ENCODE peak calls at places on chromosomes 2 and 18, in five cellular contexts. One of them, this sample, is unnamed.

GRCh38 chr2:69956580-69956979 is 4.9 kb downstream of the ASPRV1 start:
- DNase-seq in astrocyte of the spinal cord: no peak
- DNase-seq in dorsolateral prefrontal cortex: no peak
- DNase-seq in activated CD8-positive, alpha-beta T cell treated with anti-CD3 and anti-CD28 coated beads for 36 hours: no peak
- DNase-seq in neural crest cell: no peak
- DNase-seq in this sample: no peak

GRCh38 chr2:221997100-221997499 is 301.7 kb downstream of the PAX3 start:
- DNase-seq in astrocyte of the spinal cord: peak; percentile 80
- DNase-seq in neural crest cell: no peak
- DNase-seq in activated CD8-positive, alpha-beta T cell treated with anti-CD3 and anti-CD28 coated beads for 36 hours: no peak
- DNase-seq in dorsolateral prefrontal cortex: no peak
- DNase-seq in this sample: no peak

GRCh38 chr18:77106331-77106730 is 26.3 kb downstream of the MBP start:
- DNase-seq in activated CD8-positive, alpha-beta T cell treated with anti-CD3 and anti-CD28 coated beads for 36 hours: peak; percentile 89
- DNase-seq in neural crest cell: no peak
- DNase-seq in astrocyte of the spinal cord: no peak
- DNase-seq in dorsolateral prefrontal cortex: no peak
- DNase-seq in this sample: no peak

GRCh38 chr2:105857076-105857740 is 112.5 kb downstream of the NCK2 start:
- DNase-seq in activated CD8-positive, alpha-beta T cell treated with anti-CD3 and anti-CD28 coated beads for 36 hours: peak; percentile 63
- DNase-seq in astrocyte of the spinal cord: no peak
- DNase-seq in neural crest cell: no peak
- DNase-seq in dorsolateral prefrontal cortex: peak; percentile 92
- DNase-seq in this sample: no peak

GRCh38 chr18:10057808-10058791 is 144.3 kb downstream of the VAPA start:
- DNase-seq in astrocyte of the spinal cord: peak; percentile 80
- DNase-seq in activated CD8-positive, alpha-beta T cell treated with anti-CD3 and anti-CD28 coated beads for 36 hours: peak; percentile 10
- DNase-seq in dorsolateral prefrontal cortex: no peak
- DNase-seq in neural crest cell: no peak
- DNase-seq in this sample: no peak

GRCh38 chr18:9734189-9734588 is 26.1 kb downstream of the RAB31 start:
- DNase-seq in neural crest cell: no peak
- DNase-seq in astrocyte of the spinal cord: no peak
- DNase-seq in activated CD8-positive, alpha-beta T cell treated with anti-CD3 and anti-CD28 coated beads for 36 hours: no peak
- DNase-seq in dorsolateral prefrontal cortex: no peak
- DNase-seq in this sample: no peak

GRCh38 chr18:42183746-42184145 is 228.7 kb downstream of the PIK3C3 start:
- DNase-seq in astrocyte of the spinal cord: peak; percentile 92
- DNase-seq in activated CD8-positive, alpha-beta T cell treated with anti-CD3 and anti-CD28 coated beads for 36 hours: no peak
- DNase-seq in neural crest cell: no peak
- DNase-seq in dorsolateral prefrontal cortex: no peak
- DNase-seq in this sample: no peak

GRCh38 chr2:213098612-213099011 is 52.8 kb downstream of the IKZF2 start:
- DNase-seq in astrocyte of the spinal cord: no peak
- DNase-seq in dorsolateral prefrontal cortex: no peak
- DNase-seq in activated CD8-positive, alpha-beta T cell treated with anti-CD3 and anti-CD28 coated beads for 36 hours: no peak
- DNase-seq in neural crest cell: no peak
- DNase-seq in this sample: no peak

GRCh38 chr2:120398051-120398960 is 52.4 kb downstream of the INHBB start:
- DNase-seq in dorsolateral prefrontal cortex: no peak
- DNase-seq in activated CD8-positive, alpha-beta T cell treated with anti-CD3 and anti-CD28 coated beads for 36 hours: no peak
- DNase-seq in neural crest cell: no peak
- DNase-seq in astrocyte of the spinal cord: peak; percentile 9
- DNase-seq in this sample: no peak

GRCh38 chr2:3739313-3739712 is 35.9 kb downstream of the DCDC2C start:
- DNase-seq in dorsolateral prefrontal cortex: no peak
- DNase-seq in neural crest cell: no peak
- DNase-seq in astrocyte of the spinal cord: no peak
- DNase-seq in activated CD8-positive, alpha-beta T cell treated with anti-CD3 and anti-CD28 coated beads for 36 hours: no peak
- DNase-seq in this sample: no peak

GRCh38 chr2:3737128-3737527 is 33.8 kb downstream of the DCDC2C start:
- DNase-seq in neural crest cell: no peak
- DNase-seq in astrocyte of the spinal cord: no peak
- DNase-seq in dorsolateral prefrontal cortex: no peak
- DNase-seq in activated CD8-positive, alpha-beta T cell treated with anti-CD3 and anti-CD28 coated beads for 36 hours: no peak
- DNase-seq in this sample: no peak

GRCh38 chr2:3736112-3736511 is 32.7 kb downstream of the DCDC2C start:
- DNase-seq in astrocyte of the spinal cord: no peak
- DNase-seq in neural crest cell: no peak
- DNase-seq in dorsolateral prefrontal cortex: no peak
- DNase-seq in activated CD8-positive, alpha-beta T cell treated with anti-CD3 and anti-CD28 coated beads for 36 hours: no peak
- DNase-seq in this sample: no peak

GRCh38 chr2:3741372-3741771 is 38.0 kb downstream of the DCDC2C start:
- DNase-seq in neural crest cell: no peak
- DNase-seq in dorsolateral prefrontal cortex: no peak
- DNase-seq in activated CD8-positive, alpha-beta T cell treated with anti-CD3 and anti-CD28 coated beads for 36 hours: no peak
- DNase-seq in astrocyte of the spinal cord: no peak
- DNase-seq in this sample: no peak

GRCh38 chr2:3738454-3738853 is 35.1 kb downstream of the DCDC2C start:
- DNase-seq in astrocyte of the spinal cord: peak; percentile 36
- DNase-seq in dorsolateral prefrontal cortex: no peak
- DNase-seq in neural crest cell: peak; percentile 16
- DNase-seq in activated CD8-positive, alpha-beta T cell treated with anti-CD3 and anti-CD28 coated beads for 36 hours: peak; percentile 46
- DNase-seq in this sample: no peak
- TF ChIP-seq CTCF in astrocyte of the spinal cord: peak; percentile 37
- TF ChIP-seq CTCF in dorsolateral prefrontal cortex: no peak
- TF ChIP-seq CTCF in neural crest cell: peak; percentile 58
- TF ChIP-seq CTCF in activated CD8-positive, alpha-beta T cell treated with anti-CD3 and anti-CD28 coated beads for 36 hours: peak; percentile 25
- TF ChIP-seq CTCF in this sample: peak; percentile 64

GRCh38 chr2:146461068-146461467 is 1383.8 kb upstream of the ACVR2A start:
- DNase-seq in dorsolateral prefrontal cortex: no peak
- DNase-seq in activated CD8-positive, alpha-beta T cell treated with anti-CD3 and anti-CD28 coated beads for 36 hours: no peak
- DNase-seq in astrocyte of the spinal cord: no peak
- DNase-seq in neural crest cell: no peak
- DNase-seq in this sample: no peak
- TF ChIP-seq CTCF in dorsolateral prefrontal cortex: no peak
- TF ChIP-seq CTCF in activated CD8-positive, alpha-beta T cell treated with anti-CD3 and anti-CD28 coated beads for 36 hours: no peak
- TF ChIP-seq CTCF in astrocyte of the spinal cord: no peak
- TF ChIP-seq CTCF in neural crest cell: no peak
- TF ChIP-seq CTCF in this sample: no peak

GRCh38 chr2:197846789-197847188 is 42.4 kb downstream of the PLCL1 start:
- DNase-seq in dorsolateral prefrontal cortex: no peak
- DNase-seq in activated CD8-positive, alpha-beta T cell treated with anti-CD3 and anti-CD28 coated beads for 36 hours: no peak
- DNase-seq in neural crest cell: no peak
- DNase-seq in astrocyte of the spinal cord: peak; percentile 62
- DNase-seq in this sample: no peak
- TF ChIP-seq CTCF in dorsolateral prefrontal cortex: no peak
- TF ChIP-seq CTCF in activated CD8-positive, alpha-beta T cell treated with anti-CD3 and anti-CD28 coated beads for 36 hours: no peak
- TF ChIP-seq CTCF in neural crest cell: no peak
- TF ChIP-seq CTCF in astrocyte of the spinal cord: no peak
- TF ChIP-seq CTCF in this sample: no peak

GRCh38 chr2:199019898-199020507 is 437.7 kb downstream of the SATB2 start:
- DNase-seq in dorsolateral prefrontal cortex: no peak
- DNase-seq in activated CD8-positive, alpha-beta T cell treated with anti-CD3 and anti-CD28 coated beads for 36 hours: no peak
- DNase-seq in neural crest cell: no peak
- DNase-seq in astrocyte of the spinal cord: peak; percentile 64
- DNase-seq in this sample: no peak
- TF ChIP-seq CTCF in dorsolateral prefrontal cortex: peak; percentile 40
- TF ChIP-seq CTCF in activated CD8-positive, alpha-beta T cell treated with anti-CD3 and anti-CD28 coated beads for 36 hours: no peak
- TF ChIP-seq CTCF in neural crest cell: peak; percentile 68
- TF ChIP-seq CTCF in astrocyte of the spinal cord: peak; percentile 81
- TF ChIP-seq CTCF in this sample: peak; percentile 59